ENCODE peak calls at places on chromosomes 7 and 10, in five cellular contexts. H, X, R, A and G are unnamed samples.

GRCh38 chr7:143884276-143884977 is 17.5 kb downstream of the TCAF1 start:
- DNase-seq in H (no peak), X (no peak), R (no peak), A (no peak), G (peak; percentile 12)

GRCh38 chr7:157411580-157411979 is 74.8 kb downstream of the DNAJB6 start:
- DNase-seq in H (no peak), X (no peak), R (no peak), A (no peak), G (peak; percentile 88)

GRCh38 chr10:42753126-42753506 is 29.5 kb upstream of the BMS1 start:
- DNase-seq in H (peak; percentile 72), X (peak; percentile 87), R (peak; percentile 58), A (peak; percentile 89), G (peak; percentile 90)

GRCh38 chr10:7492660-7493046 is 81.8 kb upstream of the SFMBT2 start:
- DNase-seq in H (no peak), X (no peak), R (no peak), A (no peak), G (no peak)

GRCh38 chr7:94511763-94512162 is 2.2 kb downstream of the CASD1 start:
- DNase-seq in H (no peak), X (no peak), R (peak; percentile 3), A (no peak), G (no peak)

GRCh38 chr10:24962998-24963397 is 10.6 kb upstream of the PRTFDC1 start:
- DNase-seq in H (peak; percentile 90), X (no peak), R (peak; percentile 33), A (peak; percentile 26), G (no peak)

GRCh38 chr7:32059289-32060045 is 10.7 kb downstream of the PDE1C start:
- DNase-seq in H (no peak), X (no peak), R (no peak), A (no peak), G (no peak)

GRCh38 chr7:94655884-94656657 is at the start of gene SGCE:
- DNase-seq in H (peak; percentile 26), X (peak; percentile 82), R (peak; percentile 61), A (peak; percentile 70), G (peak; percentile 75)

GRCh38 chr10:14820010-14820774 is 17.6 kb downstream of the CDNF start:
- DNase-seq in H (no peak), X (no peak), R (peak; percentile 89), A (no peak), G (no peak)

GRCh38 chr10:84988011-84988410 is 659.6 kb downstream of the CCSER2 start:
- DNase-seq in H (no peak), X (no peak), R (no peak), A (no peak), G (no peak)

GRCh38 chr10:120580651-120581259 is 123.7 kb downstream of the PLPP4 start:
- DNase-seq in H (no peak), X (no peak), R (no peak), A (peak; percentile 21), G (no peak)

GRCh38 chr10:77832243-77832642 is 94.3 kb downstream of the DLG5 start:
- DNase-seq in H (no peak), X (no peak), R (no peak), A (no peak), G (no peak)

GRCh38 chr7:9600974-9601373 is 1167.6 kb downstream of the NXPH1 start:
- DNase-seq in H (no peak), X (no peak), R (no peak), A (no peak), G (peak; percentile 1)

GRCh38 chr7:138161600-138162081 is 85.4 kb downstream of the AKR1D1 start:
- DNase-seq in H (peak; percentile 85), X (no peak), R (peak; percentile 95), A (peak; percentile 92), G (peak; percentile 78)

GRCh38 chr7:836429-836828 is 4.2 kb downstream of the SUN1 start:
- DNase-seq in H (peak; percentile 27), X (no peak), R (peak; percentile 65), A (peak; percentile 39), G (no peak)

GRCh38 chr7:124072603-124073324 is 39.9 kb upstream of the TMEM229A start:
- DNase-seq in H (no peak), X (no peak), R (peak; percentile 55), A (no peak), G (no peak)

GRCh38 chr7:23264916-23265458 is 18.4 kb downstream of the GPNMB start:
- DNase-seq in H (no peak), X (no peak), R (no peak), A (no peak), G (no peak)

GRCh38 chr10:62459072-62459471 is 84.9 kb downstream of the ZNF365 start:
- DNase-seq in H (no peak), X (no peak), R (peak; percentile 12), A (no peak), G (no peak)

GRCh38 chr7:151141281-151141854 is 26.1 kb downstream of the GBX1 start:
- DNase-seq in H (no peak), X (no peak), R (no peak), A (no peak), G (no peak)

GRCh38 chr10:88934900-88935672 is 17.5 kb downstream of the ACTA2 start:
- DNase-seq in H (peak; percentile 77), X (peak; percentile 61), R (peak; percentile 59), A (peak; percentile 85), G (peak; percentile 16)

GRCh38 chr10:88938039-88938438 is 14.5 kb downstream of the ACTA2 start:
- DNase-seq in H (no peak), X (no peak), R (no peak), A (no peak), G (no peak)

GRCh38 chr10:88941026-88941425 is 11.5 kb downstream of the ACTA2 start:
- DNase-seq in H (no peak), X (no peak), R (no peak), A (no peak), G (no peak)

GRCh38 chr10:88943778-88944177 is 8.8 kb downstream of the ACTA2 start:
- DNase-seq in H (no peak), X (no peak), R (no peak), A (no peak), G (no peak)

DNA sequence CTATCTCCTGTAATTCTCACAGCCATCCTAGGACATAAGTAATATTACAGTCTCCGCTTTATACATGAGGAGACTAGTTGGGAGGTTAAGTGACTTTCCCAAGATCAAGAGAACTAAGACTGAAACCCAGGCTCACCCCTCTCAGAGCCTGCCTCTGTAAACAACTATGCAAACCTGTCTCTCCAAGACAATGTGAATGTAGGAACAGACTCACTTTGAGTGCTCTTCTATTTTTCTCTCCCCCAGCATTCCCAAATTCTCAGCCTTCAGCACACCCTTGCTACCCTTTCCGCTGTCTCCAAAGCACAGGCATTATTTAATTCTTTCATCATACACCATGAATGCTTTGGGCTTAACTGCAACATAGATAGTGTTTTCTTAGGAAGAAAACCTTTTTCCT is 13.6 kb downstream of the ACTA2 start:
- DNase-seq in H (no peak), X (no peak), R (no peak), A (no peak), G (no peak)
- H3K36me3 ChIP-seq in H (no peaks in the 10 kb centered on the region), X (peaks cover 65% of the 10 kb centered on the region), R (peaks cover 38% of the 10 kb centered on the region), A (no peaks in the 10 kb centered on the region), G (no peaks in the 10 kb centered on the region)

DNA sequence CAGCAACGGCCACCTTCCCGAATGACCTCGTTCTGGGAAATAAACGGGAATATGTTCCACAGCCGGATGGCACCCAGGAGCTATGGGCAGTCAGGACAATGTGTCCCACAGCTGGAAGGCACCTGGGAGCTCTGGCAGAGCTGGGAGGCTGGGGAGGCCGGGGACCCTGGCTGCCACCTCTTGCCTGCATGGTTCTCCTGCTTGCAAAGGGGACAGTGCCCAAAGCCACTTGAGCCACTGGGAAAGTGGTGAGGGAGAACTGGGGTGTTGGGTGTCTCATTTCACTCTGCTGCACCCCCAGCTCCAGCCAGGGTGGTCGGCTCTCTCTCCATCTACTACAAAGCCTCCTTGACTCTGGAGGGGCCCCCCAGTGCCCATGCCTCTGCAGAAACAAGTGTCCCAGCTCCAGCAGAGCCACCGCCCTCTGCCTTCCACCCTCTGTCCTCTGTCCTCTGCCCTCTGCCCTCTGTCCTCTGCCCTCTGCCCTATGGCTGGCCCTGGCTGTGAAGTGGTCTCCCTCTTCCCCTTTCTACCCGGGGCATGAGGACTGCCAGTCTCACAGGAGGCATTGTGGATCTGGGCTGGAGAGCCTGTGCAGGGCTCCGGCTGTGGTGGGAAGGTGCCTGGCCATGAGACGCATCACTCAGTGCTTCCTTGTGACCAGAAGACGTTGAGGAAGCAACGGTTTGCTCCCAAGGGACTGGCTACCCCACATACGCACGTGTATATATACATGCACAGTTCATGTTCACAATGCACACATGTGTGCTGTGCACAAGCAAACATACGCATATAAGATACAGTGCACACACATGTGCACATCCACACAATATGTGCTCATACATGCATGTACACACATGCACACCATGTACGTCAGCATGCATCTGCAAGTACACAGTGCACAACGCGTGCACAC is 21.5 kb upstream of the INPP5A start:
- DNase-seq in H (no peak), X (peak; percentile 69), R (no peak), A (peak; percentile 32), G (peak; percentile 43)
- H3K4me3 ChIP-seq in H (peak overlapping the region; percentile 53), X (peak overlapping the region; percentile 8), R (no peak overlapping the region), A (no peak overlapping the region), G (no peak overlapping the region)

DNA sequence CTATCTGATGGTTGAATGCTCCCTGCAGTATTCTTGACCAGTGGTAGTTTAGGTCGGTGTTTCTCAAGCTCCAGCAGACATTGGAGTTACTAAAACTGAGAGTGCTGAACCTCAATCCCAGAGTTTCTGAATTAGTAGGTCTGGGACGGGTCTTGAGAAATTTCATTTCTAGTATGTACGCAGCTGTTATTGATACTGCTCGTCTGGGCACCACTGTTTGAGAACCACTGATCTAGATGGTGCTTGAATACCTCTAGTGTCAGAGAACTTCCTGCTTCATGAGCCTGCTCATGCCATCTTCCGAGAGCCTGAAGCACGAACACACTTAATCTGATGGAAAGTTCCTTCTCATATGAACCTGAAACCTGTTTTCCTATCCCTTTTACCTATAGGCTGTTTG is 99.3 kb upstream of the CREB5 start:
- DNase-seq in H (no peak), X (no peak), R (no peak), A (no peak), G (no peak)
- H3K27me3 ChIP-seq in H (peaks cover 65% of the 10 kb centered on the region), X (peaks cover 49% of the 10 kb centered on the region), R (peaks cover 19% of the 10 kb centered on the region), A (no peaks in the 10 kb centered on the region), G (no peaks in the 10 kb centered on the region)

GRCh38 chr7:102201576-102201975 is 85.1 kb upstream of the SH2B2 start:
- DNase-seq in H (no peak), X (no peak), R (no peak), A (no peak), G (no peak)
- H3K36me3 ChIP-seq in H (peaks cover 4% of the 10 kb centered on the region), X (peaks cover 92% of the 10 kb centered on the region), R (peaks cover 25% of the 10 kb centered on the region), A (peaks cover 20% of the 10 kb centered on the region), G (peaks cover 24% of the 10 kb centered on the region)